ENCODE peak calls at places on chromosome 18, in four cellular contexts. O is tibial nerve, P is bronchial epithelial cell, D is esophagus squamous epithelium. Z is an unnamed sample.

GRCh38 chr18:79069792-79070151 is 578 bp downstream of the ATP9B start:
- DNase-seq in O (no peak), P (peak), D (no peak), Z (no peak)

GRCh38 chr18:54882318-54882717 is 54.0 kb downstream of the RAB27B start:
- DNase-seq in O (no peak), P (no peak), D (no peak), Z (no peak)

GRCh38 chr18:57648414-57648813 is 26.8 kb upstream of the NARS1 start:
- DNase-seq in O (no peak), P (no peak), D (no peak), Z (no peak)

GRCh38 chr18:44409524-44409923 is 271.2 kb upstream of the SETBP1 start:
- DNase-seq in O (no peak), P (peak), D (no peak), Z (no peak)

GRCh38 chr18:32576296-32576916 is 105.7 kb upstream of the GAREM1 start:
- DNase-seq in O (no peak), P (peak), D (no peak), Z (no peak)

GRCh38 chr18:69659142-69659651 is 258.5 kb downstream of the DOK6 start:
- DNase-seq in O (no peak), P (no peak), D (no peak), Z (no peak)

GRCh38 chr18:32026491-32027086 is 8.0 kb downstream of the RNF125 start:
- DNase-seq in O (no peak), P (no peak), D (no peak), Z (no peak)

GRCh38 chr18:2905802-2906521 is 59.2 kb downstream of the EMILIN2 start:
- DNase-seq in O (peak), P (no peak), D (no peak), Z (no peak)

GRCh38 chr18:68667121-68667520 is 47.8 kb downstream of the TMX3 start:
- DNase-seq in O (no peak), P (no peak), D (no peak), Z (no peak)

GRCh38 chr18:28522250-28522649 is 345.3 kb upstream of the CDH2 start:
- DNase-seq in O (no peak), P (no peak), D (no peak), Z (no peak)

GRCh38 chr18:3218817-3219216 is 951 bp downstream of the MYOM1 start:
- DNase-seq in O (no peak), P (no peak), D (no peak), Z (no peak)

GRCh38 chr18:2979027-2979570 is 33.8 kb downstream of the LPIN2 start:
- DNase-seq in O (no peak), P (peak), D (no peak), Z (no peak)

GRCh38 chr18:59505311-59505710 is 146.2 kb upstream of the LMAN1 start:
- DNase-seq in O (no peak), P (no peak), D (no peak), Z (no peak)

GRCh38 chr18:2258954-2259353 is 312.4 kb downstream of the METTL4 start:
- DNase-seq in O (no peak), P (no peak), D (no peak), Z (no peak)

GRCh38 chr18:55473078-55473477 is 114.9 kb downstream of the TCF4 start:
- DNase-seq in O (no peak), P (no peak), D (no peak), Z (no peak)

GRCh38 chr18:39599251-39599650 is 2033.7 kb upstream of the CELF4 start:
- DNase-seq in O (no peak), P (peak), D (no peak), Z (no peak)

GRCh38 chr18:52451851-52452250 is 111.9 kb downstream of the DCC start:
- DNase-seq in O (no peak), P (no peak), D (no peak), Z (no peak)
- TF ChIP-seq CTCF in O (no peak), P (no peak), D (no peak), Z (no peak)

DNA sequence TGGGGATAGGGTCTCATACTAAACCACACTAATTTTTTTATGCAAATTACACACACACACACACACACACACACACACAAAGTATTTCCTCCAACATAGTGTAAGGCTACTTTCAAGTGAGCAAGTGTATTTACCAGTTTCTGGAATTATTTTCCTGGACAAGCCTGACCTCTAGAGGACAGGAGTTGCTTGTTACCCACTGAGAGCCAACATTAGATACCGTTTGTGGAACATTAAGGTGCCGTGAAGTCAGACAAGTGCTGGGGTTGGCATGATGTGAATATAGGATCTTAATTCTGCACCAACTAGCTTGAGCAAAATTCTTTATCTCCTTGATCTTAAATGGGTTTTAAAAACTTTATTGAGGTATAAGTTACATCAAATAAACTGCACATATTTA is 39.3 kb upstream of the SERPINB2 start:
- DNase-seq in O (no peak), P (peak), D (no peak), Z (no peak)
- TF ChIP-seq CTCF in O (peak), P (peak), D (peak), Z (no peak)

GRCh38 chr18:27250471-27250870 is 65.4 kb upstream of the CHST9 start:
- DNase-seq in O (no peak), P (no peak), D (no peak), Z (no peak)

GRCh38 chr18:27244259-27244658 is 59.2 kb upstream of the CHST9 start:
- DNase-seq in O (no peak), P (no peak), D (no peak), Z (no peak)

DNA sequence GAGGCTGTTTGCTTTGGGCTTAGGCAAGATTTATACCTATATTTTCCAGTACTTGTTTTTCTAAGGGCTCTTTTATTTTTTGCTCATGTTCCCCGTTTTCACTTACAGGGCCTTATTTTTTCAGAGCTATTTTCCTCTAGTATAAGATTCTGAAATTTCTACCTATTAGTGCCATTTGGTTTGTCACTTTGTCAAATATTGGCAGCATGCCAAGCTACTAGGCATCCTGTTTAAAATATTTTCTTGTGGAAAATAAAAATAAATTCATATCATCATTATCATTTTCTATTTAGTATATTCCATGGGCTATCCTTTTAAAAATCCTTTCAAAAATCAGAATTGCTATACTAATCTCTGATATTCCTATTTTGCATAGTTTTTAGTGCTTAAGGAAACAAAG is 64.8 kb upstream of the CHST9 start:
- DNase-seq in O (no peak), P (no peak), D (no peak), Z (no peak)
- TF ChIP-seq CTCF in O (no peak), P (no peak), D (no peak), Z (no peak)

GRCh38 chr18:52484977-52485376 is 145.0 kb downstream of the DCC start:
- DNase-seq in O (no peak), P (no peak), D (no peak), Z (no peak)
- TF ChIP-seq CTCF in O (no peak), P (no peak), D (no peak), Z (no peak)

GRCh38 chr18:11310476-11311086 is 161.2 kb upstream of the PIEZO2 start:
- DNase-seq in O (peak), P (peak), D (no peak), Z (no peak)
- TF ChIP-seq CTCF in O (peak), P (peak), D (peak), Z (no peak)

GRCh38 chr18:77061291-77061945 is 71.2 kb downstream of the MBP start:
- DNase-seq in O (no peak), P (peak), D (no peak), Z (no peak)

GRCh38 chr18:77063256-77063655 is 69.3 kb downstream of the MBP start:
- DNase-seq in O (no peak), P (peak), D (no peak), Z (no peak)

GRCh38 chr18:77062518-77063003 is 70.0 kb downstream of the MBP start:
- DNase-seq in O (no peak), P (no peak), D (no peak), Z (no peak)

GRCh38 chr18:77059294-77059916 is 73.2 kb downstream of the MBP start:
- DNase-seq in O (peak), P (peak), D (no peak), Z (no peak)

DNA sequence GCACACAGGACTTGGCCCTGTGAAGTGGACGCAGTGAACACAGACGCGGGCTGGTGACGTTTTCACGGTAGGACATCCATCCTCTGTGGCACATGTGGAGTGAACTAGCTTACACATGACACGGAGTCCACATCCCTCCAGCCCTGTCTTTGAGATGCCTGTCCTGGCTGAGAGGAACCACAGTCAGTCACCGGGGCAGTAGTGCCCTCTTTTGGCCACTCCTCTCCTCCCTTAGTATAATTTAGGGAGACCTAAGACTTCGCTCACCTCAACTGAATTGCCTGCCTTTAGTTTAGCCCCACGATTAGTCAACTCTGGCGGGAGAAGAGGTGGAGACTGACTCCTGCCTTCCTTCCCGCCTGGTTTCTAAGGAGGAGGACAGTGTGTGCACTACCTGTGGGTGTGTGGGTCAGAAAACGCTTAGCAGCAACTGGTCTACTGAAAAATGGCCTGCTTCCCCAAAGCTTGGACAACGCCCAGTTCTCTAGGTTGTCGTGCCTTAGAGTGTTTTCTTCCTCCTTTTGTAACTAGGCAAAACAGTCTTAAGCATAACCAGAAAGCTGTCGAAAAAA is 70.6 kb downstream of the MBP start:
- DNase-seq in O (no peak), P (no peak), D (no peak), Z (no peak)
- TF ChIP-seq CTCF in O (peak), P (peak), D (peak), Z (no peak)

GRCh38 chr18:36366994-36367839 is 69.7 kb downstream of the FHOD3 start:
- DNase-seq in O (no peak), P (no peak), D (no peak), Z (no peak)

GRCh38 chr18:36360256-36360909 is 62.9 kb downstream of the FHOD3 start:
- DNase-seq in O (no peak), P (no peak), D (no peak), Z (no peak)

GRCh38 chr18:36364911-36365624 is 67.6 kb downstream of the FHOD3 start:
- DNase-seq in O (no peak), P (no peak), D (no peak), Z (no peak)

DNA sequence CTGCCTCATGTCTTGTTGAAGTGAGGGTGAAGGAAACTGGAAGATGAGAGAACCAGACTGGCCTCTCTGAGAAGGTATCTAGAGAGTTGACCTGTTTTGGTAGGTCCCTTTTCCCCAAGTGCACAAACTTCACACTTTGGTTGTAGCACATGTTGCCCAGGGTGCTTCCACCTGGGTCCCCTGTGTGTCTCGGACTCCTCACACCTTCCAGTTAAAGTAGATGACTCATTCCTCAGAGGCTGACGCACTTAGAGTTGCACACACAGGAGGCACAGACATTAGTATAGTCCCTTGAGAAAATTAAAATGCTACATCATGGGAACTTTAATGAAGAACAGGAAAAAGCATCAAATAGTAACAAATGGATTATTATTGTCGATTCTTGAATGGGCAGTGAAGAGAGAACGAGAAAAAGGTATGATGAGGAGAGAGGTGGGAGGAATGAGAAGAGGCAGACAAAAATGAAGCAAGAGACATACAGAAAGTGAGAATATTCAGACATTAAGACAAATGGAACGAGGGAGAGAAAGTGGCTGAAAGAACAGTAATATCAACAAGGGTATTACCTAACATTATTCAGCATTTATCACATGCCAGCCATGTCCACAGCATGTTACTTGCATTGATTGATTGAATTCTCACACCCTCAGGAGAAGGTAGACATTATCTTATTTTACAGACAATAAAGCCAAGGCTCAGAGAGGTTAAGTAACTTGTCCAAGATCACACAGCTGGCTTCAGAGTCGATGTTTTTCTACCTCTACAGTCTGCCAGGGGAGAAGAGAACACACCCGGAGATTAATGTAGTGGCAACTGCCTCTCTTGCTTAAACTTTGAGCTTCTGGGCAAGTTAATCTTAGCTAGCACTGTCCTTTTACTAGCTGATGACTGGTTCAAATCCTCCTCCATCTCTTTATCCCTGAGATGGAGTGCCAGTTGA is 68.6 kb downstream of the FHOD3 start:
- DNase-seq in O (no peak), P (peak), D (no peak), Z (no peak)
- TF ChIP-seq CTCF in O (no peak), P (no peak), D (no peak), Z (no peak)

Z was measured in omental fat pad.